ENCODE peak calls at places on chromosomes 4 and X, in nine cellular contexts. R is endothelial cell; O is psoas muscle; N is body of pancreas; S is neural progenitor cell; K is prostate gland; P is CD4-positive, alpha-beta T cell; I is hepatocyte; B is tibial nerve. C is an unnamed sample.

GRCh38 chr4:1041147-1041935 is 29.9 kb downstream of the FGFRL1 start:
- DNase-seq in R (no peak), O (no peak), N (no peak), S (peak), K (no peak), P (no peak), I (peak), B (no peak), C (no peak)

GRCh38 chrX:22081475-22082092 is 49.5 kb downstream of the PHEX start:
- DNase-seq in R (peak), O (peak), N (peak), S (peak), K (no peak), P (peak), I (peak), B (peak), C (no peak)

GRCh38 chr4:89111833-89112563 is 665 bp downstream of the TIGD2 start:
- DNase-seq in R (peak), O (no peak), N (peak), S (peak), K (peak), P (no peak), I (peak), B (no peak), C (no peak)

GRCh38 chr4:26372525-26373172 is 51.8 kb downstream of the RBPJ start:
- DNase-seq in R (no peak), O (no peak), N (peak), S (peak), K (peak), P (peak), I (peak), B (peak), C (no peak)

GRCh38 chr4:96677499-96677898 is 837.6 kb downstream of the PDHA2 start:
- DNase-seq in R (no peak), O (no peak), N (no peak), S (no peak), K (no peak), P (no peak), I (no peak), B (no peak), C (no peak)

GRCh38 chr4:56181140-56181950 is 205.9 kb downstream of the AASDH start:
- DNase-seq in R (no peak), O (no peak), N (no peak), S (no peak), K (no peak), P (no peak), I (no peak), B (no peak), C (no peak)

GRCh38 chrX:44244008-44244407 is 99.5 kb downstream of the EFHC2 start:
- DNase-seq in R (no peak), O (no peak), N (peak), S (peak), K (no peak), P (no peak), I (peak), B (peak), C (no peak)

GRCh38 chr4:2793920-2794706 is 1.2 kb downstream of the SH3BP2 start:
- DNase-seq in R (peak), O (peak), N (peak), S (peak), K (no peak), P (no peak), I (peak), B (no peak), C (no peak)

GRCh38 chrX:131607796-131608369 is 64.0 kb downstream of the OR13H1 start:
- DNase-seq in R (no peak), O (no peak), N (no peak), S (no peak), K (no peak), P (no peak), I (no peak), B (no peak), C (no peak)

GRCh38 chrX:120456973-120457372 is 12.1 kb downstream of the LAMP2 start:
- DNase-seq in R (no peak), O (no peak), N (no peak), S (no peak), K (no peak), P (no peak), I (no peak), B (no peak), C (no peak)

GRCh38 chr4:40121515-40121914 is 64.9 kb downstream of the N4BP2 start:
- DNase-seq in R (no peak), O (no peak), N (peak), S (no peak), K (no peak), P (no peak), I (no peak), B (peak), C (no peak)

GRCh38 chr4:47824844-47825243 is 13.0 kb downstream of the CORIN start:
- DNase-seq in R (no peak), O (peak), N (no peak), S (peak), K (no peak), P (no peak), I (peak), B (no peak), C (no peak)

GRCh38 chr4:56360071-56360470 is 27.2 kb downstream of the AASDH start:
- DNase-seq in R (no peak), O (no peak), N (no peak), S (no peak), K (no peak), P (no peak), I (no peak), B (no peak), C (no peak)

GRCh38 chr4:184762100-184762499 is 28.2 kb upstream of the CENPU start:
- DNase-seq in R (no peak), O (no peak), N (no peak), S (no peak), K (no peak), P (no peak), I (no peak), B (no peak), C (no peak)

GRCh38 chr4:104728380-104729122 is 233.9 kb upstream of the CXXC4 start:
- DNase-seq in R (no peak), O (no peak), N (peak), S (no peak), K (no peak), P (no peak), I (peak), B (no peak), C (no peak)

GRCh38 chr4:48635310-48635709 is 144.8 kb downstream of the FRYL start:
- DNase-seq in R (no peak), O (no peak), N (no peak), S (no peak), K (no peak), P (no peak), I (no peak), B (no peak), C (no peak)

DNA sequence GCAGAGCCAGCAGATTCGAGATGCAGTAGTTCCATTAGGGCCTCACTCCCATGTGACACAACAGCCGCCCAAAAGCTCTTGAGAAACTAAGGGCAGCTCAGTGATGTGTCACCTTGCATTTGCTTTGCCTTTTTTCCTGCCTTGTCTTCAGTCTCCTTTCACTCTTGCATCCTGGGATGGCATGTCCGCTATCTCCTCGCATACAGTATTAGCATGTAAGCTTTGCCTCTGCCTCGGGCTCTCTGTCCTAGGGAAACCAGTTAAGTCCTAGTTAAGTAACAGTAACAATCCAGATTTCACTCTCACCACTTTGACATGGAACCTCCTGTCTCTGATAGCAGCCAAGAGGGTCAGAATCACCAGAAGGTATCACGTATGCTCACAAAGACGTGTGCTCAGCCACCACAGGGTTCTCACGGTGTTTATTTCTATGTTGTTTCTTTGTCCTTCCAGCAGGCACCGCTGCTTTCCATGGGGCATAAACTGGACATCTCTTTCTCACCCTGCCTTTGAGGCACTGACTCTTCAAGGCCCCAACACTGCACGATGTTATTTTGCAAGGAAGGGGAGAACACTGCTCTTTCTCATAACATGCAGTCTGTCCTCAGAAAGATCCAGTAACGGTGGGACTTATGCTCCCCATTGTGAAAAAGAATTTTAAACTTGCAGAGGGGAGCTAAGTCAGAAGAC is 26.7 kb upstream of the SORBS2 start:
- DNase-seq in R (no peak), O (no peak), N (no peak), S (no peak), K (no peak), P (no peak), I (no peak), B (no peak), C (no peak)
- TF ChIP-seq CTCF in R (no peak), O (no peak), N (no peak), S (no peak), K (no peak), P (no peak), I (no peak), B (no peak), C (no peak)

DNA sequence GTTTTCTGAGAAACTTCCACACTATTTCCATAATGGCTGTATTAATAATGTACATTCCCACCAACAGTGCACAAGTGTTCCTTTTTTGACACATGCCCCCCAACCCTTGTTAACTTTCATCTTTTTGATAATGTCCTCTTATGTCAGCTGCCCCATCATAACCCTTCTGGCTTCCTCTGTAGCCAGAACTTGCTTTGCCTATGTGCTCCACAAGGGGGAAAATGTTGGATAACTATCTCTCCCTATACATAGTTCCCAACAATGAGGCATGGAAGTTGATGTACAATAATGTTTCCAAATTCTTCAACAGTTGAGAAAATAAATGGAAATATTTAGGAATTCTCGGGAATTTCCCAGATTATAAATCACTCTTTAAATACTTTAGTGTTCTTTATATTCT is 142.9 kb downstream of the ASB9 start:
- DNase-seq in R (no peak), O (no peak), N (no peak), S (no peak), K (no peak), P (no peak), I (no peak), B (no peak), C (no peak)
- TF ChIP-seq CTCF in R (no peak), O (no peak), N (no peak), S (peak), K (no peak), P (no peak), I (no peak), B (no peak), C (no peak)

DNA sequence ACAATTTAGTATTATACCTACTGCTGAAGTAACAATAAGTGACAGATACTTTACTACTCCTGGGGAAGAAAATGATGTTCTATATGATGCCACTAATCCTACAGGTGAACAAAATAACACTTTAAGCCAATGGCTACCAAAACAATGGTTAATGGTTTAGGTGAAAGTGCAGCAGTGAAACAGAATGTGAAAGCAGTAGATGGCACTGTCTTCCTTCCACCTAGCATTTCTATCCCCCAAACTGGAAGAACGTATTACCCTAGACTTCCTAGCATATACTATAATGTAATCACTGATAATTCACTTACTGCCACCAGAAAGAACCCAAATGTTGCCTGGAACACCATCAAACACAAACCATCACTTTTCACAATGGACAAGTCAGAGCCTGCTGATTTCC is 18.9 kb upstream of the CABS1 start:
- DNase-seq in R (no peak), O (no peak), N (no peak), S (no peak), K (no peak), P (no peak), I (no peak), B (no peak), C (no peak)
- TF ChIP-seq CTCF in R (no peak), O (no peak), N (no peak), S (peak), K (no peak), P (no peak), I (no peak), B (no peak), C (no peak)

GRCh38 chr4:138945401-138945800 is 70.2 kb upstream of the NOCT start:
- DNase-seq in R (no peak), O (no peak), N (no peak), S (no peak), K (no peak), P (no peak), I (no peak), B (no peak), C (no peak)
- TF ChIP-seq CTCF in R (no peak), O (no peak), N (no peak), S (no peak), K (no peak), P (no peak), I (no peak), B (no peak), C (no peak)

DNA sequence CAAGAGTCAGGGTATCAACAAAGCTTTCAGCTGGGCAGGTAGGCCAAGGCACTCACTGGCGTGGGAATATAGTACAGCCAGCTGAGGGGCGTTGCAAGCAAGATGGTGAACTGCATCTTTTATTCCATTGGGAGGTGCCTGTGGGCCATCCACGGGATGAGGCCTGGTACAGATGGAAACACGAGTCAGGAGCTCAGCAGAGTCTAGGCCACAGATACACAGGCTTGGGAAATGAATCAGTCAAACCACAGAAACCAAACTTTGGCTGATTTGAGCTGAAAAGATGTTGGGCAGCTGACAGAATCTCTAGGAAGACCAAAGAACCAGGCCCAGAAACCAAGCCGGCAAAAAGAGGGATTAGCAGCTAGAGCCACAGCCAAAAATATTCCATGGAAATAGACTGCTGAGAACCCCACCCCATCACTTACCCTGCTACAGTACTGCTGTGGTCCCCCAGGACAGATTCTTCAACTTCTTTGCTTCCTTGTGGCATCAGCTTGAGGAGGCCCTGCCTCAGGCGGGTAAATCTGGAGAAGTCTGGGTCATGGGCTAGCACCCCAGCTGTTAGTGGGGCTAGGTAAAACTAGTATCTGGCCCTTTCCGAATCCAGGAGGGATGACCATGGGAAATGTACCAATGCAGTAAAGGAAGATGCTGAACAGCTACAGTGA is 75.4 kb downstream of the TMEM131L start:
- DNase-seq in R (no peak), O (no peak), N (no peak), S (no peak), K (no peak), P (no peak), I (no peak), B (no peak), C (no peak)
- TF ChIP-seq CTCF in R (no peak), O (no peak), N (no peak), S (no peak), K (no peak), P (no peak), I (no peak), B (no peak), C (no peak)

DNA sequence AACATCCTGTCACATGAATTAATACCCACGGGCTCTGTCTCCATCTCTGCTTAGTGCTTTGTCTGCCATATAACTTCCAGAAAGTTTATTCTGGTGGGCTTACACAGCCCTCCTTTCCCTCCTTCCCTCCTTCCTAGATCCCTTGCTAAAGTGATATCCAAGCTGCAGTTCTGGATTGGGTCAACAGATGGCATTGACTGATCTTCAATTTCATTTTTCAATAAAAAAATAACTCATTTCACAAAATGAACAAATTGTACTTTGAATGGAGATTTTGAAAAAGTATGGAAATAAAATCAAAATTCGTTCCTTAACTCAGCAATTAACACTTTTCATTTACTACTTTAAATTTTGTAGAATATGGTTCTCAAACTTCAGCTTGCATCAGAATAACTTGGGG is 94.9 kb downstream of the NXF2 start:
- DNase-seq in R (no peak), O (no peak), N (no peak), S (no peak), K (no peak), P (no peak), I (no peak), B (no peak), C (no peak)
- TF ChIP-seq CTCF in R (peak), O (no peak), N (no peak), S (no peak), K (no peak), P (no peak), I (peak), B (no peak), C (no peak)

GRCh38 chr4:15853345-15853744 is 75.2 kb downstream of the CD38 start:
- DNase-seq in R (no peak), O (no peak), N (no peak), S (no peak), K (no peak), P (no peak), I (no peak), B (no peak), C (no peak)
- TF ChIP-seq CTCF in R (no peak), O (no peak), N (no peak), S (no peak), K (no peak), P (no peak), I (no peak), B (no peak), C (no peak)

GRCh38 chr4:99665981-99666380 is 8.4 kb upstream of the C4orf54 start:
- DNase-seq in R (no peak), O (no peak), N (no peak), S (no peak), K (no peak), P (no peak), I (no peak), B (no peak), C (no peak)

GRCh38 chr4:99664703-99665102 is 7.1 kb upstream of the C4orf54 start:
- DNase-seq in R (no peak), O (no peak), N (no peak), S (no peak), K (no peak), P (no peak), I (no peak), B (no peak), C (no peak)

GRCh38 chr4:99670409-99671073 is 12.9 kb upstream of the C4orf54 start:
- DNase-seq in R (no peak), O (no peak), N (peak), S (no peak), K (no peak), P (no peak), I (no peak), B (no peak), C (no peak)

GRCh38 chr4:99668472-99668871 is 10.8 kb upstream of the C4orf54 start:
- DNase-seq in R (no peak), O (no peak), N (peak), S (no peak), K (no peak), P (no peak), I (no peak), B (no peak), C (no peak)

GRCh38 chr4:99669084-99669483 is 11.5 kb upstream of the C4orf54 start:
- DNase-seq in R (no peak), O (no peak), N (no peak), S (no peak), K (no peak), P (no peak), I (no peak), B (no peak), C (no peak)
- TF ChIP-seq CTCF in R (no peak), O (no peak), N (no peak), S (no peak), K (no peak), P (no peak), I (no peak), B (no peak), C (no peak)

GRCh38 chr4:84235131-84235530 is 264.0 kb downstream of the NKX6-1 start:
- DNase-seq in R (no peak), O (no peak), N (no peak), S (no peak), K (no peak), P (no peak), I (no peak), B (no peak), C (no peak)

GRCh38 chr4:84237008-84237407 is 262.1 kb downstream of the NKX6-1 start:
- DNase-seq in R (no peak), O (no peak), N (no peak), S (no peak), K (no peak), P (no peak), I (no peak), B (no peak), C (no peak)

GRCh38 chr4:84235545-84235944 is 263.5 kb downstream of the NKX6-1 start:
- DNase-seq in R (no peak), O (no peak), N (no peak), S (no peak), K (no peak), P (no peak), I (no peak), B (no peak), C (no peak)

GRCh38 chr4:84239278-84239845 is 259.7 kb downstream of the NKX6-1 start:
- DNase-seq in R (no peak), O (no peak), N (no peak), S (no peak), K (no peak), P (no peak), I (no peak), B (no peak), C (no peak)

GRCh38 chr4:84238247-84239090 is 260.6 kb downstream of the NKX6-1 start:
- DNase-seq in R (no peak), O (no peak), N (no peak), S (no peak), K (no peak), P (no peak), I (no peak), B (no peak), C (no peak)
- TF ChIP-seq CTCF in R (no peak), O (no peak), N (no peak), S (peak), K (no peak), P (no peak), I (peak), B (no peak), C (no peak)

GRCh38 chrX:136866337-136867095 is 14.0 kb downstream of the RBMX start:
- DNase-seq in R (no peak), O (no peak), N (peak), S (no peak), K (no peak), P (no peak), I (no peak), B (no peak), C (no peak)
- TF ChIP-seq CTCF in R (no peak), O (no peak), N (no peak), S (no peak), K (no peak), P (no peak), I (no peak), B (no peak), C (no peak)